ENCODE peak calls at places on chromosomes 11 and 22, in seven cellular contexts. B is Calu3; T is naive thymus-derived CD8-positive, alpha-beta T cell; V is activated CD4-positive, alpha-beta T cell treated with anti-CD3 and anti-CD28 coated beads, Interleukin-2, amount 10 ng/mL, durations not matched to agents 7 days and 5 days; K is heart right ventricle; L is endothelial cell; P is iPS-NIHi11. X is an unnamed sample.

GRCh38 chr11:9616042-9616640 is 42.7 kb downstream of the WEE1 start:
- DNase-seq in L (no peak), V (no peak), P (no peak), K (no peak), B (no peak), T (no peak), X (no peak)

GRCh38 chr11:117836077-117836960 is 11.8 kb upstream of the FXYD2 start:
- DNase-seq in L (no peak), T (no peak), K (no peak), P (no peak), B (no peak), V (no peak), X (peak)

GRCh38 chr11:112795142-112795815 is 165.9 kb upstream of the NCAM1 start:
- DNase-seq in T (peak), K (no peak), B (peak), P (peak), V (peak), L (peak), X (peak)

GRCh38 chr11:73612601-73613137 is 14.8 kb upstream of the FAM168A start:
- DNase-seq in P (no peak), K (no peak), V (no peak), T (no peak), B (no peak), L (no peak), X (no peak)

GRCh38 chr22:20550851-20551744 is 43.7 kb downstream of the MED15 start:
- DNase-seq in L (no peak), V (peak), B (no peak), T (peak), K (peak), P (peak), X (no peak)

GRCh38 chr11:11380340-11380739 is 27.3 kb upstream of the CSNK2A3 start:
- DNase-seq in K (no peak), T (no peak), L (no peak), V (no peak), B (no peak), P (no peak), X (no peak)

GRCh38 chr11:65047581-65048422 is 6.8 kb downstream of the SAC3D1 start:
- DNase-seq in V (peak), L (no peak), T (no peak), K (no peak), P (peak), B (no peak), X (peak)

GRCh38 chr11:74675761-74676160 is 55.5 kb downstream of the CHRDL2 start:
- DNase-seq in P (no peak), L (no peak), B (no peak), V (no peak), K (no peak), T (no peak), X (no peak)

GRCh38 chr11:35087648-35088047 is 51.3 kb upstream of the CD44 start:
- DNase-seq in P (no peak), L (no peak), B (no peak), T (no peak), K (peak), V (no peak), X (no peak)

GRCh38 chr11:28228196-28228595 is 120.0 kb downstream of the METTL15 start:
- DNase-seq in V (no peak), L (no peak), B (no peak), K (no peak), T (no peak), P (no peak), X (no peak)

GRCh38 chr11:76185931-76186401 is 20.3 kb downstream of the WNT11 start:
- DNase-seq in T (no peak), P (no peak), K (peak), V (no peak), B (no peak), L (no peak), X (peak)

GRCh38 chr11:17013548-17014320 is 480 bp downstream of the PLEKHA7 start:
- DNase-seq in L (peak), B (peak), T (no peak), V (peak), P (peak), K (no peak), X (peak)

GRCh38 chr11:2261436-2262230 is 8.8 kb downstream of the ASCL2 start:
- DNase-seq in T (no peak), B (no peak), K (no peak), P (no peak), V (no peak), L (no peak), X (no peak)

GRCh38 chr11:13009921-13010736 is 1.0 kb downstream of the RASSF10 start:
- DNase-seq in L (peak), K (no peak), T (no peak), V (no peak), B (peak), P (peak), X (peak)

GRCh38 chr22:38700271-38700788 is 413 bp downstream of the JOSD1 start:
- DNase-seq in B (peak), K (peak), T (no peak), P (peak), L (peak), V (peak), X (peak)

GRCh38 chr11:38014405-38014804 is 1416.4 kb upstream of the RAG2 start:
- DNase-seq in K (no peak), P (no peak), B (no peak), T (no peak), L (no peak), V (no peak), X (no peak)

GRCh38 chr11:11567862-11568650 is 53.7 kb downstream of the GALNT18 start:
- DNase-seq in P (no peak), B (no peak), K (no peak), V (no peak), T (no peak), L (no peak), X (no peak)

GRCh38 chr11:69156673-69157155 is 979 bp downstream of the SMIM38 start:
- DNase-seq in T (no peak), P (no peak), V (no peak), L (no peak), K (no peak), B (peak), X (no peak)

GRCh38 chr11:63490551-63491239 is at the start of gene PLAAT5:
- DNase-seq in L (peak), T (no peak), B (peak), V (no peak), P (no peak), K (no peak), X (peak)

GRCh38 chr11:106491751-106492150 is 414.3 kb downstream of the AASDHPPT start:
- DNase-seq in P (no peak), K (no peak), L (no peak), V (no peak), T (no peak), B (no peak), X (no peak)

GRCh38 chr11:33514079-33514690 is 186.4 kb downstream of the C11orf91 start:
- DNase-seq in K (no peak), T (no peak), L (no peak), P (no peak), V (no peak), B (no peak), X (no peak)

GRCh38 chr11:71339178-71339881 is 87.0 kb upstream of the SHANK2 start:
- DNase-seq in T (no peak), B (no peak), L (no peak), V (no peak), K (no peak), P (no peak), X (no peak)

GRCh38 chr11:61448552-61448927 is 18.6 kb downstream of the SDHAF2 start:
- DNase-seq in V (no peak), K (no peak), B (no peak), P (no peak), T (no peak), L (no peak), X (no peak)

GRCh38 chr22:33000342-33001280 is 57.6 kb downstream of the SYN3 start:
- DNase-seq in V (peak), B (peak), P (peak), K (peak), L (peak), T (peak), X (peak)

GRCh38 chr11:65859812-65860277 is 388 bp upstream of the MUS81 start:
- DNase-seq in K (no peak), T (no peak), V (no peak), P (no peak), L (peak), B (peak), X (no peak)

GRCh38 chr11:75773595-75774353 is 5.2 kb downstream of the DGAT2 start:
- DNase-seq in P (no peak), B (no peak), L (no peak), T (no peak), K (no peak), V (no peak), X (peak)

GRCh38 chr11:32092581-32093170 is 1.8 kb downstream of the RCN1 start:
- DNase-seq in T (no peak), P (no peak), K (no peak), B (no peak), L (no peak), V (no peak), X (no peak)

GRCh38 chr11:85805387-85805786 is 5.6 kb downstream of the SYTL2 start:
- DNase-seq in T (no peak), K (no peak), L (no peak), P (no peak), V (no peak), B (no peak), X (no peak)

GRCh38 chr22:31343235-31344191 is 2.6 kb downstream of the PATZ1 start:
- DNase-seq in P (peak), B (peak), T (no peak), K (peak), V (no peak), L (peak), X (no peak)

GRCh38 chr11:14578551-14578956 is 58.4 kb upstream of the PSMA1 start:
- DNase-seq in B (peak), T (peak), V (peak), P (no peak), K (peak), L (peak), X (no peak)

GRCh38 chr22:25630446-25630845 is 66.0 kb downstream of the GRK3 start:
- DNase-seq in K (no peak), V (no peak), T (no peak), L (no peak), P (peak), B (no peak), X (no peak)

GRCh38 chr11:61725632-61726280 is 26.7 kb upstream of the MYRF start:
- DNase-seq in V (no peak), B (no peak), K (no peak), T (no peak), P (no peak), L (no peak), X (no peak)

GRCh38 chr22:36803358-36803757 is 13.5 kb downstream of the PVALB start:
- DNase-seq in L (no peak), B (no peak), P (no peak), V (no peak), K (no peak), T (no peak), X (no peak)

GRCh38 chr11:114281388-114281956 is 14.7 kb upstream of the NNMT start:
- DNase-seq in B (no peak), V (no peak), L (no peak), P (no peak), K (no peak), T (no peak), X (no peak)

GRCh38 chr11:68050371-68050841 is 11.6 kb downstream of the TCIRG1 start:
- DNase-seq in T (no peak), K (no peak), V (no peak), L (no peak), P (peak), B (no peak), X (no peak)

X was measured in Right ventricle myocardium superior.